ENCODE peak calls at places on chromosomes 12 and 14, in seven cellular contexts. I is astrocyte, K is OCI-LY7, F is stomach, V is transverse colon, M is A549, S is HCT116. U is an unnamed sample.

GRCh38 chr12:121443193-121443829 is 43.4 kb downstream of the RNF34 start:
- DNase-seq in I (peak; percentile 29), S (peak; percentile 24), V (peak; percentile 86), F (peak; percentile 87), M (peak; percentile 81), K (peak; percentile 64), U (peak; percentile 83)

GRCh38 chr14:104734991-104735779 is 11.2 kb downstream of the ADSS1 start:
- DNase-seq in V (no peak), S (no peak), I (no peak), M (no peak), F (no peak), K (no peak), U (no peak)

GRCh38 chr12:52006726-52007157 is at the start of gene TAMALIN:
- DNase-seq in F (peak; percentile 70), S (no peak), K (no peak), I (peak; percentile 26), V (peak; percentile 79), M (no peak), U (peak; percentile 71)

GRCh38 chr12:26678697-26679660 is 154.0 kb downstream of the ITPR2 start:
- DNase-seq in M (no peak), V (no peak), S (no peak), F (no peak), I (no peak), K (no peak), U (no peak)

GRCh38 chr12:3381059-3382047 is 109.7 kb upstream of the PRMT8 start:
- DNase-seq in I (no peak), V (no peak), M (no peak), F (no peak), S (no peak), K (no peak), U (peak; percentile 16)

GRCh38 chr12:52036587-52037171 is 14.6 kb upstream of the NR4A1 start:
- DNase-seq in S (no peak), M (peak; percentile 83), F (peak; percentile 94), V (peak; percentile 94), K (peak; percentile 84), I (peak; percentile 60), U (peak; percentile 90)

GRCh38 chr12:27331299-27331926 is 1.2 kb upstream of the BMAL2 start:
- DNase-seq in S (peak; percentile 66), I (peak; percentile 95), V (no peak), M (peak; percentile 83), K (no peak), F (no peak), U (peak; percentile 25)

GRCh38 chr12:57088442-57089258 is at the start of gene NAB2:
- DNase-seq in I (peak; percentile 92), F (peak; percentile 98), K (peak; percentile 96), V (peak; percentile 96), S (peak; percentile 85), M (peak; percentile 97), U (peak; percentile 97)

GRCh38 chr12:122841544-122842321 is 6.5 kb downstream of the HIP1R start:
- DNase-seq in K (no peak), M (no peak), F (peak; percentile 71), S (peak; percentile 22), I (peak; percentile 65), V (no peak), U (no peak)

GRCh38 chr12:124921200-124922008 is 7.0 kb upstream of the UBC start:
- DNase-seq in F (peak; percentile 63), I (peak; percentile 41), S (no peak), V (peak; percentile 78), M (peak; percentile 78), K (peak; percentile 96), U (peak; percentile 46)

GRCh38 chr14:21070083-21070609 is at the start of gene ARHGEF40:
- DNase-seq in F (peak; percentile 74), S (no peak), I (peak; percentile 27), K (peak; percentile 36), V (peak; percentile 69), M (no peak), U (peak; percentile 48)

GRCh38 chr12:68831751-68832503 is 23.9 kb downstream of the MDM2 start:
- DNase-seq in V (no peak), I (no peak), M (no peak), F (no peak), K (no peak), S (no peak), U (no peak)

GRCh38 chr14:91356218-91356763 is 61.3 kb downstream of the CCDC88C start:
- DNase-seq in S (no peak), V (no peak), I (no peak), M (no peak), K (peak; percentile 87), F (no peak), U (no peak)

GRCh38 chr12:13882176-13882575 is 99.2 kb downstream of the GRIN2B start:
- DNase-seq in K (no peak), F (no peak), S (no peak), V (no peak), I (no peak), M (peak; percentile 52), U (no peak)

GRCh38 chr12:52440821-52441319 is 6.7 kb upstream of the KRT75 start:
- DNase-seq in V (no peak), M (peak; percentile 37), I (peak; percentile 94), S (peak; percentile 73), F (no peak), K (no peak), U (no peak)

GRCh38 chr14:20469890-20470858 is 968 bp downstream of the PNP start:
- DNase-seq in V (peak; percentile 49), S (peak; percentile 45), K (peak; percentile 61), F (peak; percentile 40), M (peak; percentile 71), I (peak; percentile 57), U (no peak)

GRCh38 chr12:59115526-59115925 is 195.2 kb upstream of the LRIG3 start:
- DNase-seq in M (no peak), S (no peak), I (peak; percentile 52), F (no peak), K (no peak), V (no peak), U (no peak)

DNA sequence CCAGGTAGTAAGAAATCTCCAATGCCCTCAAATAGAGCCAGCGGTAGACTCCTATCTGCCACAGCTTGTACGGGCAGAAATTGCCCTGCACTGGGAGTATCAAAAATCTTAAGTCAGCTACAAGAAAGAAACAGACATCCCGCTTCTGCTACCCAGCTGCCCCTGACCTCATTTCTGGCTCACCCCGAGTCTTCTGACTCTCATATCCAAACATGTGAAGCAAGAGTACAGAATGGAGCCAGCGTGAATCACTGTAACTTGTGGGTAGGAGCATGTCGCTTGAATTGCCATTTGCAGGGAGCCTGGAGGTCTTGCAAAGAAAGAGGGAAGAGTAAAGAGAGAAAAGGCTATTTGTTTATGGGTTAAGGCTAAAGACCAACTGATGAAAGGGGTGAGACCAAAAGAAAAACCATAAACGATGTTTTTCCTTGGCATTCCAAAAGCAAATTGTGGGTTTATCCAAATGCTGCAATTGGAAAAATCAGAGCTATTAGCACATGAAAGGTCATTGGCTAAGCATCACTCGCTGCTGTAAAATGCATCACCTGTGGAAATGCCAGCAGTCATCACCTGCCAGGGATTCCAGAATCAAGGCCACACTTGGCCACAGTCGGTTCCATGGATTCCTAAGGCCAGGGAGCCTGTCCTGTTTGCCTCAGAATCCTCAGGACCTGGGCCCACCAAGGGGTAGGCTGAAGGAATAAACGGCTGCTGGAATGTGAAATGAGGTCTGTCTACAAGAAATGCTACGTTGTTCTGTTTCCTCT is 86.6 kb downstream of the FOXN3 start:
- DNase-seq in F (no peak), M (no peak), S (no peak), V (peak; percentile 38), I (peak; percentile 94), K (no peak), U (no peak)
- H3K4me3 ChIP-seq in F (no peak overlapping the region), M (no peak overlapping the region), S (no peak overlapping the region), V (no peak overlapping the region), I (no peak overlapping the region), K (no peak overlapping the region), U (no peak overlapping the region)

GRCh38 chr14:61505815-61506809 is 184.7 kb downstream of the PRKCH start:
- DNase-seq in F (no peak), M (no peak), S (no peak), I (peak; percentile 98), K (no peak), V (no peak), U (no peak)

GRCh38 chr14:61501714-61502458 is 180.5 kb downstream of the PRKCH start:
- DNase-seq in M (no peak), F (no peak), I (no peak), K (peak; percentile 63), S (no peak), V (no peak), U (no peak)

GRCh38 chr14:61503167-61503801 is 181.9 kb downstream of the PRKCH start:
- DNase-seq in K (peak; percentile 94), M (no peak), S (no peak), V (no peak), F (no peak), I (peak; percentile 66), U (no peak)

GRCh38 chr14:61502459-61503093 is 181.2 kb downstream of the PRKCH start:
- DNase-seq in V (no peak), I (peak; percentile 61), S (no peak), F (no peak), M (no peak), K (peak; percentile 41), U (no peak)

DNA sequence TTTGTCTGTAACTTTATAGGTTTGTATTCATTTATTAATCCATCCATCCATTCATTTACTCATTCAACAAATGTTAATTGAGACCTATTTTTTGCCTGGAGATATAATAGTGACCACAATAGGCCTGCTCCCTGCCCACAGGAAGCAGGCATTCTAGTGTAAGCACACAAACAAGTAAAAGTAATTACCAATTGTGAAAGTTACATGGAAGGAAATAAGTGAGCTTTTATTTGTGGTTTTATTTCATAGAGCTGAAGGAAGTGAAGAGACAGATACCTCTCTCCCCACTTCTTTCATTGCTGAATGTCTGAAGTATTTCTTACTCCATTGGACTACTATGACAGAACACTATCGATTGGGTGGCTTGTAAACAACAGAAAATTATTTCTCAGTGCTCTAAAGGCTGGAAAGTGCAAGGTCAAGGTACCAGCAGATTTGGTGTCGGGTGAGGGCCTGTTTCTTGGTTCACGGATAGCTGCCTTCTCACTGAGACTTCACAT is 183.5 kb downstream of the PRKCH start:
- DNase-seq in S (no peak), I (no peak), F (no peak), K (no peak), V (no peak), M (no peak), U (no peak)
- H3K4me1 ChIP-seq in S (no peaks in the 10 kb centered on the region), I (peaks cover 24% of the 10 kb centered on the region), F (no peaks in the 10 kb centered on the region), K (peaks cover 91% of the 10 kb centered on the region), V (no peaks in the 10 kb centered on the region), M (peaks cover 15% of the 10 kb centered on the region), U (no peaks in the 10 kb centered on the region)

DNA sequence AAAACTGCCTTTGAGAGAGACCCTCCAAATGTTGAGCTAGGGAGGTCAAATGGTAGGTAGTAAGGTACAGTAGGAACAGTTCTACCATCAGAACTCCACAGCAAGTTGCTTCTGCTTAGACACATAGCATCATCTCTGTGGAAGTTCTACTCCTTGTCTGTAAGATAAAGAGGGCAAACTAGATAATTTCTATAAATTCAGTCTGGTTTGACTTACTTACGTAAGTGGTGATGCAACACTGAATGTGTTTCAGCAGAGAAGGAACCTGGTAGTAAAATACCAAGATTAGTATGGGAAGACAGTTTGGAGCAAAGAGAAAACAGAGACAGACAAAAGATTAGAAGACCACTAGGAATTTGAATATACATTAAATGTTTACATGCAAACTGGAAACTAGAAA is 42.0 kb downstream of the KITLG start:
- DNase-seq in S (no peak), F (no peak), M (no peak), K (no peak), I (no peak), V (no peak), U (no peak)
- H3K4me3 ChIP-seq in S (no peak overlapping the region), F (no peak overlapping the region), M (no peak overlapping the region), K (no peak overlapping the region), I (no peak overlapping the region), V (no peak overlapping the region), U (no peak overlapping the region)

DNA sequence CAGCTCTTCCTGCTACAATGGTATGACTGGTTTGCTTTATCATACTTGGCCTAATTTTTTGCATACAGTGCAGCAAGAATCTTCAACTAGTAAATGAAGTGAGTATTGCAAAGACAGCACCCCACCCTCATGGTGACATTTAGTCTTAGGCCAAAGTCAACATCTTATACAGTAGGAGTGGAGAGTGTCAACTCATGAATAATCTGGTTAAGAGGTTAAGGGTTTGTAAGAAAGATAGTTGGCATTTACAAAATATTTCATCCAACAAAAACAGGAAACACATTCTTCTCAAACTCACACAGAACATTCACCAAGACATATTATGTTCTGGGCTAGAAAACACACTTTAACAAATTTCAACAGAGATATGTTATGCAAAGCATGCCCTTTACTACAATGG is 2.2 kb upstream of the OAS1 start:
- DNase-seq in I (peak; percentile 49), S (no peak), M (peak; percentile 81), F (no peak), K (no peak), V (no peak), U (no peak)
- H3K4me1 ChIP-seq in I (no peaks in the 10 kb centered on the region), S (no peaks in the 10 kb centered on the region), M (peaks cover 61% of the 10 kb centered on the region), F (no peaks in the 10 kb centered on the region), K (peaks cover 73% of the 10 kb centered on the region), V (peaks cover 55% of the 10 kb centered on the region), U (no peaks in the 10 kb centered on the region)

U was measured in prostate gland.